ENCODE peak calls at places on chromosome 6, in eight cellular contexts. Y is H1, E is SK-N-SH, L is K562, I is HCT116, N is HepG2, C is endothelial cell of umbilical vein, B is GM12878. J is an unnamed sample. For H3K36me3, the result is how much of the 10 kb centered on the place peaks cover.

GRCh38 chr6:139895205-139895793 is 520.9 kb upstream of the CITED2 start:
- DNase-seq in Y (no peak), E (no peak), L (no peak), I (no peak), N (no peak), C (no peak), B (no peak), J (no peak)

GRCh38 chr6:89853068-89853467 is 23.4 kb downstream of the CASP8AP2 start:
- DNase-seq in Y (no peak), E (no peak), L (no peak), I (no peak), N (no peak), C (no peak), B (no peak), J (no peak)

GRCh38 chr6:151205971-151206600 is 33.7 kb upstream of the AKAP12 start:
- DNase-seq in Y (no peak), E (no peak), L (no peak), I (no peak), N (peak), C (no peak), B (no peak), J (no peak)

GRCh38 chr6:11231564-11232176 is 798 bp downstream of the NEDD9 start:
- DNase-seq in Y (no peak), E (no peak), L (no peak), I (no peak), N (no peak), C (peak), B (no peak), J (no peak)

GRCh38 chr6:131949909-131950766 is 1.0 kb downstream of the CCN2 start:
- DNase-seq in Y (peak), E (peak), L (no peak), I (peak), N (peak), C (peak), B (no peak), J (no peak)

GRCh38 chr6:6772751-6773150 is 184.2 kb downstream of the LY86 start:
- DNase-seq in Y (peak), E (no peak), L (no peak), I (no peak), N (no peak), C (no peak), B (no peak), J (no peak)

GRCh38 chr6:110528051-110528929 is 51.9 kb upstream of the SLC22A16 start:
- DNase-seq in Y (peak), E (peak), L (peak), I (peak), N (peak), C (peak), B (peak), J (peak)

GRCh38 chr6:12344949-12345693 is 55.0 kb downstream of the EDN1 start:
- DNase-seq in Y (no peak), E (no peak), L (no peak), I (no peak), N (no peak), C (no peak), B (no peak), J (no peak)

GRCh38 chr6:137370871-137371633 is 123.1 kb downstream of the OLIG3 start:
- DNase-seq in Y (no peak), E (no peak), L (no peak), I (peak), N (peak), C (no peak), B (peak), J (no peak)

GRCh38 chr6:15500901-15501805 is 161.7 kb downstream of the DTNBP1 start:
- DNase-seq in Y (no peak), E (no peak), L (no peak), I (no peak), N (no peak), C (no peak), B (no peak), J (no peak)

GRCh38 chr6:142592876-142593275 is 291.1 kb downstream of the ADGRG6 start:
- DNase-seq in Y (no peak), E (no peak), L (no peak), I (no peak), N (no peak), C (no peak), B (no peak), J (no peak)

GRCh38 chr6:103002282-103002681 is 1608.8 kb downstream of the GRIK2 start:
- DNase-seq in Y (no peak), E (no peak), L (no peak), I (no peak), N (no peak), C (no peak), B (no peak), J (no peak)

GRCh38 chr6:33694401-33694931 is 17.0 kb downstream of the UQCC2 start:
- DNase-seq in Y (no peak), E (peak), L (peak), I (no peak), N (no peak), C (peak), B (no peak), J (no peak)

GRCh38 chr6:41451515-41452163 is 94.5 kb upstream of the FOXP4 start:
- DNase-seq in Y (no peak), E (no peak), L (no peak), I (no peak), N (no peak), C (no peak), B (no peak), J (no peak)

GRCh38 chr6:108788416-108788815 is 59.8 kb upstream of the ARMC2 start:
- DNase-seq in Y (no peak), E (no peak), L (no peak), I (no peak), N (no peak), C (no peak), B (no peak), J (no peak)

GRCh38 chr6:111709201-111709600 is 103.5 kb upstream of the TRAF3IP2 start:
- DNase-seq in Y (no peak), E (no peak), L (no peak), I (no peak), N (no peak), C (no peak), B (no peak), J (no peak)

GRCh38 chr6:157236040-157236725 is 87.1 kb downstream of the TMEM242 start:
- DNase-seq in Y (peak), E (no peak), L (no peak), I (no peak), N (no peak), C (no peak), B (no peak), J (no peak)

GRCh38 chr6:32967151-32968091 is 973 bp upstream of the BRD2 start:
- DNase-seq in Y (peak), E (peak), L (peak), I (peak), N (peak), C (peak), B (no peak), J (no peak)

GRCh38 chr6:34476048-34476328 is 10.1 kb downstream of the PACSIN1 start:
- DNase-seq in Y (no peak), E (no peak), L (no peak), I (no peak), N (no peak), C (no peak), B (no peak), J (no peak)

GRCh38 chr6:25717856-25718740 is 36.4 kb upstream of the SLC17A4 start:
- DNase-seq in Y (no peak), E (peak), L (peak), I (peak), N (peak), C (peak), B (no peak), J (peak)

GRCh38 chr6:137222376-137222775 is 3.2 kb upstream of the IFNGR1 start:
- DNase-seq in Y (no peak), E (no peak), L (no peak), I (no peak), N (no peak), C (peak), B (no peak), J (no peak)

GRCh38 chr6:44966449-44967091 is 361.6 kb upstream of the RUNX2 start:
- DNase-seq in Y (no peak), E (no peak), L (peak), I (peak), N (peak), C (peak), B (no peak), J (no peak)

GRCh38 chr6:134551245-134551960 is 233.5 kb upstream of the SGK1 start:
- DNase-seq in Y (no peak), E (no peak), L (no peak), I (no peak), N (no peak), C (peak), B (no peak), J (no peak)

GRCh38 chr6:149164199-149164745 is 153.2 kb upstream of the TAB2 start:
- DNase-seq in Y (no peak), E (no peak), L (no peak), I (no peak), N (no peak), C (no peak), B (no peak), J (peak)

GRCh38 chr6:2531426-2532208 is 219.1 kb downstream of the MYLK4 start:
- DNase-seq in Y (no peak), E (no peak), L (no peak), I (no peak), N (no peak), C (no peak), B (no peak), J (no peak)

GRCh38 chr6:6586167-6586566 is 2.4 kb upstream of the LY86 start:
- DNase-seq in Y (no peak), E (no peak), L (no peak), I (no peak), N (no peak), C (no peak), B (no peak), J (no peak)

GRCh38 chr6:27757307-27757706 is 154.9 kb downstream of the OR2B2 start:
- DNase-seq in Y (peak), E (no peak), L (peak), I (no peak), N (no peak), C (no peak), B (no peak), J (no peak)

GRCh38 chr6:169792306-169793015 is 41.0 kb downstream of the ERMARD start:
- DNase-seq in Y (peak), E (no peak), L (no peak), I (no peak), N (no peak), C (no peak), B (no peak), J (no peak)

GRCh38 chr6:31383149-31383548 is 20.2 kb upstream of the MICA start:
- DNase-seq in Y (no peak), E (no peak), L (no peak), I (no peak), N (no peak), C (no peak), B (no peak), J (no peak)

GRCh38 chr6:43768506-43768860 is 1.5 kb upstream of the VEGFA start:
- DNase-seq in Y (no peak), E (no peak), L (no peak), I (no peak), N (no peak), C (no peak), B (no peak), J (no peak)
- H3K9ac ChIP-seq in Y (no peak), E (no peak), L (no peak), I (no peak), N (peak), C (no peak), B (no peak), J (no peak)

GRCh38 chr6:163572612-163573011 is 158.1 kb downstream of the QKI start:
- DNase-seq in Y (no peak), E (no peak), L (peak), I (no peak), N (no peak), C (peak), B (no peak), J (no peak)
- H3K36me3 ChIP-seq in Y (under half), E (half or more), L (half or more), I (under half), N (under half), C (under half), B (under half), J (under half)

GRCh38 chr6:16766836-16767745 is 5.8 kb upstream of the ATXN1 start:
- DNase-seq in Y (no peak), E (no peak), L (no peak), I (no peak), N (no peak), C (no peak), B (no peak), J (no peak)

GRCh38 chr6:16766043-16766521 is 4.8 kb upstream of the ATXN1 start:
- DNase-seq in Y (no peak), E (no peak), L (no peak), I (peak), N (no peak), C (peak), B (no peak), J (no peak)

GRCh38 chr6:16769986-16770376 is 8.7 kb upstream of the ATXN1 start:
- DNase-seq in Y (no peak), E (no peak), L (no peak), I (no peak), N (no peak), C (peak), B (no peak), J (no peak)

GRCh38 chr6:16769131-16769985 is 8.1 kb upstream of the ATXN1 start:
- DNase-seq in Y (no peak), E (no peak), L (peak), I (peak), N (peak), C (peak), B (no peak), J (no peak)

DNA sequence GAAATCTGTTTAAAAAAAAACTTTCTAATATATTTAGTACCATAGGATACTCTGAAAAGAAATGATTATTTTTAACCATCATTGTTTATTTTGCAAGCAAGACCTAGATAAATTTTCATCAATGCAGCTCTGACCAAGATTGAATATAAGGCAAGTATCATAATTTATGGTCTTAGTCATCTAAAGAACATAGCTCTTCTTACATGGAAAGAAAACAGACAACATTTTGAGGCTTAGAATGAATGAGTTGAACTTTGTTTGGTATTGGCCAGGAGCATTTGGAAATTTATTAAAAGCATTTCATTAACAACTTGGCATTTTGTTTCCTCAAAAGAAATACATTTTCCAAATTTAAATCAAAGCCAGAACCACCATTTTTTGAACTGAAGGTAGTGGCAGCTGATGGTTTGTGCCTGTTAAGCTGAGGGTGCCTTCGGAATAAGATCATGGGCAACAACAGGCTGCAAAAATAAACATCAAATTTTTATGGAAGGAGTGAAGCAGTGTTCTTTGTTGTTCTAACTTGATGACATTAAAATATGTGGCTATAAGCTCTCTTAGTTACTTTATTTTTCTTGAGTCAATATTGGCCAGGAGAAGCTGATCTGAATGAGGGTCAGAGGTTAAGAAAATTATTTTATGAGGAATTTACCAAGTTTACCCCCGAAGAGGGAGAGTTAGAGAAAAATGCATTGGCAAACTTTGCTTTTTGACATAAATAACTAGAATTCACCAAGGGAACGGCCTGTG is 6.7 kb upstream of the ATXN1 start:
- DNase-seq in Y (no peak), E (no peak), L (no peak), I (no peak), N (no peak), C (no peak), B (no peak), J (no peak)
- TF ChIP-seq POLR2AphosphoS5 in Y (no peak), E (no peak), L (no peak), I (no peak), N (no peak), C (no peak), B (no peak), J (no peak)

DNA sequence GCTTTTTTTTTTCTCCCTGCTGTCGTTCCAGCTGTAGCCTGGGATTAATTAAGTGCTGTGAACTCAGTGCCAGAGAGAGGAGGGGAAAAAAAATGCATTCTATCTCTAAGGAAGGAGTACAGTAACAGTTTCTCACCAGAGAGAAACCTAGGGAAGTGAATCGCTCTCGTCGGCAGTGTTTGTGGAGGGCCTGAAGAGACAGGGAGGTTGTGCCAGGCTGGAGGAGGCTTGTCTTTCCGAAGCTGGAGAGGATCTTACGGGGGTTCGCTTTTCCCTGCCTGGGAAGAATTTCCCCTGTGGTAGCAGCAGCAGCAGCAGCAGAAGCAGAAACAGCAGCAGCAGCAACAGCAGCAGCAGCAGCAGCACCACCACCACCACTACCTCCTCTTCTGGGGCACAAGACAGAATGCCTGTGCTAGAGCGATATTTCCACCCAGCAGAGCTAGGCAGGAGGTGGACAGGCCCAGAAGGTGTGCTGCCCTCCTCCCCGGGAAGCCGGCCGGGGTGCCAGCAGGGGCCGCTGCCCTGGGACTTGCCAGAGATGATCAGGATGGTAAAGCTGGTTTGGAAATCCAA is 186.5 kb downstream of the PDE7B start:
- DNase-seq in Y (no peak), E (peak), L (no peak), I (no peak), N (no peak), C (peak), B (no peak), J (no peak)
- H3K9ac ChIP-seq in Y (no peak), E (peak), L (no peak), I (no peak), N (no peak), C (peak), B (no peak), J (peak)

GRCh38 chr6:35876902-35877301 is 44.0 kb downstream of the SRPK1 start:
- DNase-seq in Y (no peak), E (no peak), L (no peak), I (no peak), N (no peak), C (peak), B (no peak), J (no peak)
- H3K36me3 ChIP-seq in Y (under half), E (half or more), L (half or more), I (under half), N (under half), C (under half), B (under half), J (under half)

DNA sequence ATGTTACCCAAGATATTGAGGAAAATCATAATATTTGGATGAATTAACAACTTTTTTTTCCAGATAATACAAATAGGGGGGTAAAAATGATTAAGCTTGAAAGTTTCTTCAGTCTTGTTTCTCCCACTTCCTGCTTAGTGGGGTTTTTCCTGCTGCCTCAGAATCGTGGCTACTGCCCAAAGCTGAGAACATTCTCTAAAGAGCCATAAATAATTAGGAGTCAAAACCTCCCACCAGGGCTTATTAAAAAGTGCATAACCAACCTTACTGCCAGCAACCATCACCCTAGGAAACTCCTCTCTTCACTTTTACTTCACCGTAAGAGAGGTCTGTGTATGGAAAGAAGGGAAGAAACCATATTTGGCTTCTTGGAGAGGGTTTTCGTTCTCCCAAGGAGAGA is 9.0 kb upstream of the LCA5 start:
- DNase-seq in Y (no peak), E (no peak), L (no peak), I (no peak), N (no peak), C (peak), B (no peak), J (peak)
- TF ChIP-seq POLR2AphosphoS5 in Y (no peak), E (no peak), L (no peak), I (no peak), N (no peak), C (no peak), B (no peak), J (peak)

GRCh38 chr6:3869284-3869631 is 20.1 kb downstream of the FAM50B start:
- DNase-seq in Y (no peak), E (no peak), L (no peak), I (no peak), N (peak), C (no peak), B (no peak), J (no peak)

GRCh38 chr6:3870528-3870925 is 21.4 kb downstream of the FAM50B start:
- DNase-seq in Y (no peak), E (no peak), L (no peak), I (no peak), N (no peak), C (no peak), B (no peak), J (no peak)

GRCh38 chr6:3869632-3870527 is 20.7 kb downstream of the FAM50B start:
- DNase-seq in Y (no peak), E (no peak), L (no peak), I (no peak), N (peak), C (no peak), B (no peak), J (no peak)

GRCh38 chr6:3867616-3868502 is 18.7 kb downstream of the FAM50B start:
- DNase-seq in Y (no peak), E (no peak), L (no peak), I (no peak), N (no peak), C (no peak), B (no peak), J (no peak)

GRCh38 chr6:3868544-3868943 is 19.4 kb downstream of the FAM50B start:
- DNase-seq in Y (no peak), E (no peak), L (no peak), I (no peak), N (no peak), C (no peak), B (no peak), J (no peak)
- H3K9ac ChIP-seq in Y (no peak), E (no peak), L (no peak), I (no peak), N (no peak), C (no peak), B (no peak), J (no peak)

GRCh38 chr6:144955392-144955791 is 670.3 kb downstream of the UTRN start:
- DNase-seq in Y (no peak), E (no peak), L (no peak), I (no peak), N (no peak), C (no peak), B (no peak), J (no peak)

GRCh38 chr6:144955853-144956252 is 670.7 kb downstream of the UTRN start:
- DNase-seq in Y (no peak), E (no peak), L (no peak), I (no peak), N (no peak), C (no peak), B (no peak), J (no peak)

GRCh38 chr6:144952456-144953240 is 667.5 kb downstream of the UTRN start:
- DNase-seq in Y (no peak), E (no peak), L (no peak), I (no peak), N (no peak), C (no peak), B (no peak), J (peak)

GRCh38 chr6:144953552-144954240 is 668.6 kb downstream of the UTRN start:
- DNase-seq in Y (no peak), E (no peak), L (no peak), I (peak), N (no peak), C (no peak), B (no peak), J (no peak)

GRCh38 chr6:144954241-144954556 is 669.1 kb downstream of the UTRN start:
- DNase-seq in Y (no peak), E (no peak), L (no peak), I (no peak), N (no peak), C (no peak), B (no peak), J (no peak)
- H3K36me3 ChIP-seq in Y (under half), E (under half), L (under half), I (under half), N (under half), C (under half), B (under half), J (under half)

GRCh38 chr6:47042238-47042843 is at the start of gene ADGRF1:
- DNase-seq in Y (no peak), E (no peak), L (no peak), I (no peak), N (no peak), C (no peak), B (no peak), J (no peak)
- TF ChIP-seq POLR2AphosphoS5 in Y (no peak), E (no peak), L (no peak), I (peak), N (no peak), C (no peak), B (no peak), J (no peak)